ENCODE peak calls at places on chromosome X, in nine cellular contexts. One of them, this sample, is unnamed.

GRCh38 chrX:48910926-48911406 is 480 bp downstream of the SLC35A2 start:
- DNase-seq in aorta: no peak
- DNase-seq in neural progenitor cell: no peak
- DNase-seq in pancreas: no peak
- DNase-seq in heart right ventricle: no peak
- DNase-seq in ascending aorta: no peak
- DNase-seq in CD4-positive, CD25-positive, alpha-beta regulatory T cell: no peak
- DNase-seq in mammary epithelial cell: no peak
- DNase-seq in mesenchymal stem cell: no peak
- DNase-seq in this sample: peak; percentile 42

GRCh38 chrX:137424679-137425078 is 141.2 kb upstream of the ZIC3 start:
- DNase-seq in heart right ventricle: no peak
- DNase-seq in CD4-positive, CD25-positive, alpha-beta regulatory T cell: no peak
- DNase-seq in neural progenitor cell: peak; percentile 58
- DNase-seq in mesenchymal stem cell: no peak
- DNase-seq in mammary epithelial cell: no peak
- DNase-seq in pancreas: no peak
- DNase-seq in aorta: no peak
- DNase-seq in ascending aorta: no peak
- DNase-seq in this sample: no peak

GRCh38 chrX:130351567-130351966 is 11.8 kb downstream of the SLC25A14 start:
- DNase-seq in neural progenitor cell: no peak
- DNase-seq in mammary epithelial cell: no peak
- DNase-seq in CD4-positive, CD25-positive, alpha-beta regulatory T cell: no peak
- DNase-seq in pancreas: no peak
- DNase-seq in aorta: no peak
- DNase-seq in heart right ventricle: no peak
- DNase-seq in ascending aorta: no peak
- DNase-seq in mesenchymal stem cell: no peak
- DNase-seq in this sample: no peak

GRCh38 chrX:111035256-111035655 is 60.7 kb upstream of the PAK3 start:
- DNase-seq in neural progenitor cell: peak; percentile 4
- DNase-seq in mammary epithelial cell: no peak
- DNase-seq in heart right ventricle: no peak
- DNase-seq in ascending aorta: no peak
- DNase-seq in mesenchymal stem cell: no peak
- DNase-seq in aorta: no peak
- DNase-seq in pancreas: no peak
- DNase-seq in CD4-positive, CD25-positive, alpha-beta regulatory T cell: no peak
- DNase-seq in this sample: no peak

GRCh38 chrX:24672701-24673190 is 21.0 kb upstream of the POLA1 start:
- DNase-seq in neural progenitor cell: peak; percentile 85
- DNase-seq in mammary epithelial cell: no peak
- DNase-seq in heart right ventricle: no peak
- DNase-seq in aorta: no peak
- DNase-seq in mesenchymal stem cell: no peak
- DNase-seq in ascending aorta: no peak
- DNase-seq in CD4-positive, CD25-positive, alpha-beta regulatory T cell: no peak
- DNase-seq in pancreas: no peak
- DNase-seq in this sample: no peak

GRCh38 chrX:15598031-15598430 is 2.7 kb downstream of the ACE2 start:
- DNase-seq in mammary epithelial cell: no peak
- DNase-seq in aorta: no peak
- DNase-seq in heart right ventricle: no peak
- DNase-seq in mesenchymal stem cell: no peak
- DNase-seq in ascending aorta: no peak
- DNase-seq in neural progenitor cell: no peak
- DNase-seq in CD4-positive, CD25-positive, alpha-beta regulatory T cell: no peak
- DNase-seq in pancreas: no peak
- DNase-seq in this sample: no peak

GRCh38 chrX:68083510-68083909 is 349.8 kb downstream of the OPHN1 start:
- DNase-seq in heart right ventricle: no peak
- DNase-seq in pancreas: no peak
- DNase-seq in aorta: no peak
- DNase-seq in mesenchymal stem cell: no peak
- DNase-seq in CD4-positive, CD25-positive, alpha-beta regulatory T cell: no peak
- DNase-seq in ascending aorta: no peak
- DNase-seq in neural progenitor cell: no peak
- DNase-seq in mammary epithelial cell: no peak
- DNase-seq in this sample: peak; percentile 35

GRCh38 chrX:69150294-69150960 is 14.8 kb downstream of the PJA1 start:
- DNase-seq in pancreas: no peak
- DNase-seq in neural progenitor cell: no peak
- DNase-seq in ascending aorta: peak; percentile 13
- DNase-seq in CD4-positive, CD25-positive, alpha-beta regulatory T cell: no peak
- DNase-seq in mammary epithelial cell: peak; percentile 79
- DNase-seq in aorta: no peak
- DNase-seq in mesenchymal stem cell: no peak
- DNase-seq in heart right ventricle: no peak
- DNase-seq in this sample: no peak

GRCh38 chrX:19382500-19383145 is 38.9 kb downstream of the PDHA1 start:
- DNase-seq in aorta: no peak
- DNase-seq in pancreas: peak; percentile 49
- DNase-seq in ascending aorta: no peak
- DNase-seq in neural progenitor cell: peak; percentile 74
- DNase-seq in mammary epithelial cell: peak; percentile 6
- DNase-seq in heart right ventricle: peak; percentile 38
- DNase-seq in CD4-positive, CD25-positive, alpha-beta regulatory T cell: peak; percentile 52
- DNase-seq in mesenchymal stem cell: peak; percentile 33
- DNase-seq in this sample: peak; percentile 46

GRCh38 chrX:24241822-24242648 is 71.8 kb downstream of the SUPT20HL2 start:
- DNase-seq in aorta: no peak
- DNase-seq in ascending aorta: no peak
- DNase-seq in neural progenitor cell: peak; percentile 49
- DNase-seq in mesenchymal stem cell: peak; percentile 32
- DNase-seq in pancreas: peak; percentile 44
- DNase-seq in CD4-positive, CD25-positive, alpha-beta regulatory T cell: peak; percentile 45
- DNase-seq in heart right ventricle: no peak
- DNase-seq in mammary epithelial cell: no peak
- DNase-seq in this sample: peak; percentile 51

GRCh38 chrX:130645955-130646583 is 244.3 kb downstream of the RBMX2 start:
- DNase-seq in mesenchymal stem cell: no peak
- DNase-seq in CD4-positive, CD25-positive, alpha-beta regulatory T cell: no peak
- DNase-seq in heart right ventricle: peak; percentile 15
- DNase-seq in pancreas: no peak
- DNase-seq in neural progenitor cell: no peak
- DNase-seq in mammary epithelial cell: no peak
- DNase-seq in aorta: no peak
- DNase-seq in ascending aorta: no peak
- DNase-seq in this sample: no peak

GRCh38 chrX:37509349-37509748 is 62.1 kb upstream of the LANCL3 start:
- DNase-seq in pancreas: no peak
- DNase-seq in CD4-positive, CD25-positive, alpha-beta regulatory T cell: no peak
- DNase-seq in aorta: no peak
- DNase-seq in mammary epithelial cell: peak; percentile 6
- DNase-seq in neural progenitor cell: peak; percentile 24
- DNase-seq in mesenchymal stem cell: no peak
- DNase-seq in ascending aorta: no peak
- DNase-seq in heart right ventricle: no peak
- DNase-seq in this sample: peak; percentile 1

DNA sequence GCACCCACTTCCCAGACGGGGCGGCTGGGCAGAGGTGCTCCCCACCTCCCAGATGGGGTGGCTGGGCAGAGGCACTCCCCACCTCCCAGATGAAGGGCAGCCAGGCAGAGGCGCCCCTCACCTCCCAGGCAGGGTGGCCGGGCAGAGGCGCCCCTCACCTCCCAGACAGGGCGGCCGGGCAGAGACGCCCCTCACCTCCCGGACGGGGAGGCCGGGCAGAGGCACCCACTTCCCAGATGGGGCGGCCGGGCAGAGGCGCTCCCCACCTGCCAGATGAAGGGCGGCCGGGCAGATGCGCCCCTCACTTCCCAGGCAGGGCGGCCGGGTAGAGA is 61.2 kb downstream of the UPRT start:
- DNase-seq in mesenchymal stem cell: no peak
- DNase-seq in ascending aorta: no peak
- DNase-seq in mammary epithelial cell: no peak
- DNase-seq in heart right ventricle: no peak
- DNase-seq in neural progenitor cell: no peak
- DNase-seq in CD4-positive, CD25-positive, alpha-beta regulatory T cell: no peak
- DNase-seq in aorta: peak; percentile 70
- DNase-seq in pancreas: no peak
- DNase-seq in this sample: no peak
- H3K9me3 ChIP-seq in mesenchymal stem cell: peaks cover 28% of the 10 kb centered on the region
- H3K9me3 ChIP-seq in ascending aorta: peaks cover 17% of the 10 kb centered on the region
- H3K9me3 ChIP-seq in mammary epithelial cell: peaks cover 11% of the 10 kb centered on the region
- H3K9me3 ChIP-seq in heart right ventricle: peaks cover 18% of the 10 kb centered on the region
- H3K9me3 ChIP-seq in neural progenitor cell: peaks cover 30% of the 10 kb centered on the region
- H3K9me3 ChIP-seq in CD4-positive, CD25-positive, alpha-beta regulatory T cell: peaks cover 12% of the 10 kb centered on the region
- H3K9me3 ChIP-seq in aorta: no peaks in the 10 kb centered on the region
- H3K9me3 ChIP-seq in pancreas: no peaks in the 10 kb centered on the region
- H3K9me3 ChIP-seq in this sample: peaks cover 40% of the 10 kb centered on the region

GRCh38 chrX:39950035-39950688 is 147.6 kb downstream of the BCOR start:
- DNase-seq in mesenchymal stem cell: peak; percentile 27
- DNase-seq in ascending aorta: no peak
- DNase-seq in pancreas: no peak
- DNase-seq in mammary epithelial cell: peak; percentile 31
- DNase-seq in aorta: no peak
- DNase-seq in neural progenitor cell: no peak
- DNase-seq in heart right ventricle: no peak
- DNase-seq in CD4-positive, CD25-positive, alpha-beta regulatory T cell: no peak
- DNase-seq in this sample: no peak
- H3K4me1 ChIP-seq in mesenchymal stem cell: peaks cover 20% of the 10 kb centered on the region
- H3K4me1 ChIP-seq in ascending aorta: no peaks in the 10 kb centered on the region
- H3K4me1 ChIP-seq in pancreas: no peaks in the 10 kb centered on the region
- H3K4me1 ChIP-seq in mammary epithelial cell: peaks cover 4% of the 10 kb centered on the region
- H3K4me1 ChIP-seq in aorta: no peaks in the 10 kb centered on the region
- H3K4me1 ChIP-seq in neural progenitor cell: peaks cover 20% of the 10 kb centered on the region
- H3K4me1 ChIP-seq in heart right ventricle: peaks cover 7% of the 10 kb centered on the region
- H3K4me1 ChIP-seq in CD4-positive, CD25-positive, alpha-beta regulatory T cell: no peaks in the 10 kb centered on the region
- H3K4me1 ChIP-seq in this sample: no peaks in the 10 kb centered on the region

DNA sequence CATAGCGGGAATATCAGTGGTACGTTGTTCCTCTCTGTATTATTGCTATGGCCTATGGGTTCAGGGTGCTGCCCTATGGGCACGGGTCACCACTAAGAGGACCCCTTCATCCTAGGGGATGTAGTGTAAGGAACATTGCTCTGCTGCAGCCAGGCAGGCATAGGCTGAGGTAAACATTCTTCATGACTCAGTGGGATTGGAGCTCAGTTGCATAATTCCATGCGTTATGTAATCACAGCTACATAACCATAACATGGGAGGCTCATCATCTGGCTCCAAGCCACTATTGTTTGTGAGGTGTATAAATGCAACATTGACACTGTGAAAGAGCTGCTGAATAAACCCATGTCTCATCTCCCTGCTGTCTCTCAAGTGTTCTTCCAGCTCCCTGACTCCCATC is 375.2 kb downstream of the MAGEE1 start:
- DNase-seq in ascending aorta: no peak
- DNase-seq in neural progenitor cell: no peak
- DNase-seq in heart right ventricle: no peak
- DNase-seq in mammary epithelial cell: peak; percentile 48
- DNase-seq in aorta: no peak
- DNase-seq in CD4-positive, CD25-positive, alpha-beta regulatory T cell: no peak
- DNase-seq in pancreas: no peak
- DNase-seq in mesenchymal stem cell: no peak
- DNase-seq in this sample: no peak
- H3K9me3 ChIP-seq in ascending aorta: no peaks in the 10 kb centered on the region
- H3K9me3 ChIP-seq in neural progenitor cell: peaks cover 3% of the 10 kb centered on the region
- H3K9me3 ChIP-seq in heart right ventricle: no peaks in the 10 kb centered on the region
- H3K9me3 ChIP-seq in mammary epithelial cell: peaks cover 11% of the 10 kb centered on the region
- H3K9me3 ChIP-seq in aorta: no peaks in the 10 kb centered on the region
- H3K9me3 ChIP-seq in CD4-positive, CD25-positive, alpha-beta regulatory T cell: no peaks in the 10 kb centered on the region
- H3K9me3 ChIP-seq in pancreas: no peaks in the 10 kb centered on the region
- H3K9me3 ChIP-seq in mesenchymal stem cell: peaks cover 5% of the 10 kb centered on the region
- H3K9me3 ChIP-seq in this sample: peaks cover 4% of the 10 kb centered on the region

GRCh38 chrX:1468250-1468772 is 15.6 kb upstream of the ASMTL start:
- DNase-seq in pancreas: peak; percentile 11
- DNase-seq in mammary epithelial cell: peak; percentile 80
- DNase-seq in neural progenitor cell: no peak
- DNase-seq in ascending aorta: peak; percentile 64
- DNase-seq in heart right ventricle: no peak
- DNase-seq in CD4-positive, CD25-positive, alpha-beta regulatory T cell: peak; percentile 89
- DNase-seq in mesenchymal stem cell: no peak
- DNase-seq in aorta: peak; percentile 66
- DNase-seq in this sample: peak; percentile 90
- H3K4me1 ChIP-seq in pancreas: no peaks in the 10 kb centered on the region
- H3K4me1 ChIP-seq in mammary epithelial cell: no peaks in the 10 kb centered on the region
- H3K4me1 ChIP-seq in neural progenitor cell: peaks cover 3% of the 10 kb centered on the region
- H3K4me1 ChIP-seq in ascending aorta: no peaks in the 10 kb centered on the region
- H3K4me1 ChIP-seq in heart right ventricle: peaks cover 4% of the 10 kb centered on the region
- H3K4me1 ChIP-seq in CD4-positive, CD25-positive, alpha-beta regulatory T cell: peaks cover 69% of the 10 kb centered on the region
- H3K4me1 ChIP-seq in mesenchymal stem cell: peaks cover 8% of the 10 kb centered on the region
- H3K4me1 ChIP-seq in aorta: no peaks in the 10 kb centered on the region
- H3K4me1 ChIP-seq in this sample: no peaks in the 10 kb centered on the region

GRCh38 chrX:151702021-151702714 is 6.9 kb downstream of the PRRG3 start:
- DNase-seq in pancreas: no peak
- DNase-seq in mesenchymal stem cell: no peak
- DNase-seq in mammary epithelial cell: no peak
- DNase-seq in ascending aorta: no peak
- DNase-seq in neural progenitor cell: no peak
- DNase-seq in aorta: no peak
- DNase-seq in heart right ventricle: no peak
- DNase-seq in CD4-positive, CD25-positive, alpha-beta regulatory T cell: no peak
- DNase-seq in this sample: peak; percentile 28
- H3K9me3 ChIP-seq in pancreas: no peaks in the 10 kb centered on the region
- H3K9me3 ChIP-seq in mesenchymal stem cell: no peaks in the 10 kb centered on the region
- H3K9me3 ChIP-seq in mammary epithelial cell: peaks cover 5% of the 10 kb centered on the region
- H3K9me3 ChIP-seq in ascending aorta: no peaks in the 10 kb centered on the region
- H3K9me3 ChIP-seq in neural progenitor cell: no peaks in the 10 kb centered on the region
- H3K9me3 ChIP-seq in aorta: no peaks in the 10 kb centered on the region
- H3K9me3 ChIP-seq in heart right ventricle: no peaks in the 10 kb centered on the region
- H3K9me3 ChIP-seq in CD4-positive, CD25-positive, alpha-beta regulatory T cell: no peaks in the 10 kb centered on the region
- H3K9me3 ChIP-seq in this sample: no peaks in the 10 kb centered on the region

This sample was measured in adipocyte.